ENCODE peak calls at places on chromosome 18, in four cellular contexts. G is foreskin fibroblast, Y is neural crest cell, V is renal cortical epithelial cell. B is an unnamed sample.

GRCh38 chr18:56641714-56642331 is 3.4 kb upstream of the TXNL1 start:
- DNase-seq in G (peak), Y (no peak), V (peak), B (peak)

GRCh38 chr18:11246466-11246865 is 97.1 kb upstream of the PIEZO2 start:
- DNase-seq in G (peak), Y (no peak), V (no peak), B (peak)

GRCh38 chr18:32328379-32328778 is 138.5 kb downstream of the MEP1B start:
- DNase-seq in G (no peak), Y (no peak), V (no peak), B (no peak)

GRCh38 chr18:23191952-23192662 is 56.8 kb downstream of the CABLES1 start:
- DNase-seq in G (peak), Y (no peak), V (peak), B (no peak)

GRCh38 chr18:80103231-80103630 is 5.8 kb upstream of the ADNP2 start:
- DNase-seq in G (no peak), Y (no peak), V (no peak), B (peak)

GRCh38 chr18:69969491-69969890 is 21.8 kb upstream of the CD226 start:
- DNase-seq in G (no peak), Y (no peak), V (no peak), B (no peak)

GRCh38 chr18:79515331-79515730 is 119.6 kb downstream of the NFATC1 start:
- DNase-seq in G (no peak), Y (no peak), V (no peak), B (no peak)

GRCh38 chr18:50748243-50749229 is 71.3 kb downstream of the MRO start:
- DNase-seq in G (no peak), Y (peak), V (no peak), B (no peak)

GRCh38 chr18:26489881-26490280 is 58.5 kb downstream of the KCTD1 start:
- DNase-seq in G (no peak), Y (no peak), V (no peak), B (no peak)

GRCh38 chr18:77714716-77715115 is 465.1 kb downstream of the GALR1 start:
- DNase-seq in G (no peak), Y (no peak), V (no peak), B (no peak)

GRCh38 chr18:3250237-3251107 is 2.9 kb downstream of the MYL12A start:
- DNase-seq in G (peak), Y (no peak), V (peak), B (no peak)

GRCh38 chr18:45974088-45974536 is 7.0 kb upstream of the EPG5 start:
- DNase-seq in G (peak), Y (peak), V (peak), B (peak)

GRCh38 chr18:564708-565561 is 15.2 kb upstream of the CETN1 start:
- DNase-seq in G (no peak), Y (no peak), V (no peak), B (no peak)

GRCh38 chr18:13389491-13390131 is 171.1 kb downstream of the LDLRAD4 start:
- DNase-seq in G (no peak), Y (no peak), V (no peak), B (no peak)

GRCh38 chr18:32771871-32772499 is 838 bp downstream of the KLHL14 start:
- DNase-seq in G (no peak), Y (peak), V (no peak), B (no peak)

GRCh38 chr18:36888778-36889177 is 59.9 kb downstream of the KIAA1328 start:
- DNase-seq in G (no peak), Y (no peak), V (no peak), B (no peak)

GRCh38 chr18:39786477-39786876 is 2168.6 kb upstream of the PIK3C3 start:
- DNase-seq in G (no peak), Y (no peak), V (no peak), B (no peak)

GRCh38 chr18:79798346-79798998 is 734 bp downstream of the KCNG2 start:
- DNase-seq in G (no peak), Y (no peak), V (no peak), B (no peak)

GRCh38 chr18:7116832-7117389 is 686 bp downstream of the LAMA1 start:
- DNase-seq in G (no peak), Y (peak), V (no peak), B (no peak)

GRCh38 chr18:48923746-48924580 is 26.8 kb downstream of the SMAD7 start:
- DNase-seq in G (peak), Y (no peak), V (peak), B (no peak)

GRCh38 chr18:23099621-23100020 is 35.7 kb upstream of the CABLES1 start:
- DNase-seq in G (no peak), Y (no peak), V (peak), B (no peak)

GRCh38 chr18:35573531-35573930 is 8.0 kb upstream of the GALNT1 start:
- DNase-seq in G (no peak), Y (no peak), V (no peak), B (no peak)

GRCh38 chr18:11518788-11519685 is 90.4 kb upstream of the SLC35G4 start:
- DNase-seq in G (no peak), Y (peak), V (peak), B (no peak)

B was measured in stromal cell of bone marrow.